ENCODE peak calls at places on chromosomes 3 and 15, in four cellular contexts. One of them, this sample, is unnamed.

GRCh38 chr3:10281951-10282350 is 10.8 kb downstream of the GHRL start:
- DNase-seq in HepG2: no peak
- DNase-seq in H1: no peak
- DNase-seq in K562: no peak
- DNase-seq in this sample: no peak

GRCh38 chr15:77654975-77655374 is 22.3 kb upstream of the LINGO1 start:
- DNase-seq in HepG2: peak
- DNase-seq in H1: peak
- DNase-seq in K562: peak
- DNase-seq in this sample: no peak

GRCh38 chr3:123119802-123120201 is 53.0 kb downstream of the PDIA5 start:
- DNase-seq in HepG2: no peak
- DNase-seq in H1: no peak
- DNase-seq in K562: no peak
- DNase-seq in this sample: no peak

GRCh38 chr3:17478673-17479072 is 263.8 kb downstream of the TBC1D5 start:
- DNase-seq in HepG2: peak
- DNase-seq in H1: no peak
- DNase-seq in K562: no peak
- DNase-seq in this sample: no peak

GRCh38 chr15:82789491-82789890 is 16.4 kb downstream of the FSD2 start:
- DNase-seq in HepG2: no peak
- DNase-seq in H1: no peak
- DNase-seq in K562: peak
- DNase-seq in this sample: no peak

GRCh38 chr3:41092791-41093190 is 106.5 kb upstream of the CTNNB1 start:
- DNase-seq in HepG2: no peak
- DNase-seq in H1: no peak
- DNase-seq in K562: no peak
- DNase-seq in this sample: no peak

GRCh38 chr3:96182756-96183155 is 631.6 kb upstream of the EPHA6 start:
- DNase-seq in HepG2: no peak
- DNase-seq in H1: no peak
- DNase-seq in K562: no peak
- DNase-seq in this sample: no peak

GRCh38 chr15:100713163-100713867 is 110.9 kb downstream of the ASB7 start:
- DNase-seq in HepG2: peak
- DNase-seq in H1: no peak
- DNase-seq in K562: no peak
- DNase-seq in this sample: no peak

GRCh38 chr3:197270558-197271317 is 27.7 kb downstream of the DLG1 start:
- DNase-seq in HepG2: peak
- DNase-seq in H1: no peak
- DNase-seq in K562: no peak
- DNase-seq in this sample: no peak

GRCh38 chr3:58731673-58732072 is 65.1 kb upstream of the FAM3D start:
- DNase-seq in HepG2: no peak
- DNase-seq in H1: no peak
- DNase-seq in K562: no peak
- DNase-seq in this sample: no peak
- TF ChIP-seq CBX5 in HepG2: no peak
- TF ChIP-seq CBX5 in H1: no peak
- TF ChIP-seq CBX5 in K562: no peak
- TF ChIP-seq CBX5 in this sample: no peak

GRCh38 chr3:16236856-16237393 is 27.8 kb downstream of the DPH3 start:
- DNase-seq in HepG2: no peak
- DNase-seq in H1: no peak
- DNase-seq in K562: no peak
- DNase-seq in this sample: no peak
- TF ChIP-seq CBX5 in HepG2: no peak
- TF ChIP-seq CBX5 in H1: no peak
- TF ChIP-seq CBX5 in K562: no peak
- TF ChIP-seq CBX5 in this sample: no peak

DNA sequence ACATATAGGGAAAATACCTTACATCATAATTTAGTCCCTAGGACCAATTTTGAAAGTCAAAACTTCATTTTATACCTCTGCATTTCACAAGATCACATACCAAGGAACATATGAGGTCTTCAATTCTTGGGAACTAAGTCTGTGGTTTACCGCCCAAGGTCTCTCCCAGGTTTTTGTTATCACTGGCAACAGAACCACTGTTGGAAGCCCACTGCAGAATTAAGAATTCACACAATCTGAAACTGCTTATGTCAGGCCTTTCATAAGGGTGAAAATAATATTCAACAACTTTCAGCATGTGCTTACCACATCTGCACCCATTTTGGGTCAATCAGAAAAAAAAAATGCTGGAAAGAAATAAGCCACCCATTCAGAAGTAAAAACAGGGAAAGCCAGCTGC is 107.2 kb upstream of the MME start:
- DNase-seq in HepG2: no peak
- DNase-seq in H1: no peak
- DNase-seq in K562: no peak
- DNase-seq in this sample: no peak
- TF ChIP-seq CBX5 in HepG2: no peak
- TF ChIP-seq CBX5 in H1: no peak
- TF ChIP-seq CBX5 in K562: no peak
- TF ChIP-seq CBX5 in this sample: no peak

DNA sequence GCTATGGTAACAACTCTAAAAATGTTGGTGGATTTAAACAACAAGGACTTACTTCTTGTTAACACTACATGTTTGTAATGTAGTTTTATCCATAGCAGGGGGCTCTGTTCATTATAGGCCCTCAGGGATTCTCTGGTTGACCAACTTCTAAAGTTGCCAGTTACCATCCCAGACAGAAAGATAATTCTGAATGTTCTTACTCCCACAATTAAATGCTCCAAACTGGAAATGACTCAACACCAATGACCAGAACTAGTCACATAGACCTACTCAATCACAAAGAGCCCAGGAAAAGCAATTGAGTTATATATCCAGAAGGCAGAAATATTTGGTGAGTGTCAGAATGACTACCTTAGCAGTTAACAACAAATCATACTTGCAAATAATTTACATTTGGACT is 199.3 kb upstream of the UMPS start:
- DNase-seq in HepG2: no peak
- DNase-seq in H1: no peak
- DNase-seq in K562: no peak
- DNase-seq in this sample: no peak
- TF ChIP-seq CBX5 in HepG2: no peak
- TF ChIP-seq CBX5 in H1: no peak
- TF ChIP-seq CBX5 in K562: no peak
- TF ChIP-seq CBX5 in this sample: no peak

GRCh38 chr3:107443461-107443860 is 66.2 kb downstream of the CCDC54 start:
- DNase-seq in HepG2: no peak
- DNase-seq in H1: no peak
- DNase-seq in K562: no peak
- DNase-seq in this sample: no peak
- TF ChIP-seq CBX5 in HepG2: no peak
- TF ChIP-seq CBX5 in H1: no peak
- TF ChIP-seq CBX5 in K562: no peak
- TF ChIP-seq CBX5 in this sample: no peak